ENCODE peak calls at places on chromosomes 7 and 10, in four cellular contexts. R is GM13977, U is upper lobe of left lung, Q is left lung. J is an unnamed sample.

GRCh38 chr7:134186801-134187200 is 59.7 kb downstream of the LRGUK start:
- DNase-seq in U (no peak), Q (no peak), R (no peak), J (no peak)

GRCh38 chr7:63067897-63068585 is 930.6 kb upstream of the ZNF722 start:
- DNase-seq in U (peak; percentile 80), Q (no peak), R (no peak), J (peak; percentile 67)

GRCh38 chr7:151168022-151168786 is 710 bp upstream of the GBX1 start:
- DNase-seq in Q (no peak), U (peak; percentile 93), R (peak; percentile 86), J (peak; percentile 72)

GRCh38 chr10:4670737-4671136 is 155.3 kb upstream of the AKR1E2 start:
- DNase-seq in U (no peak), R (no peak), Q (no peak), J (no peak)

GRCh38 chr7:116169060-116169459 is 41.3 kb upstream of the TES start:
- DNase-seq in Q (no peak), R (no peak), U (no peak), J (no peak)

GRCh38 chr10:3131098-3131497 is 41.5 kb downstream of the PITRM1 start:
- DNase-seq in Q (no peak), R (no peak), U (no peak), J (no peak)

GRCh38 chr10:91829268-91829667 is 31.0 kb downstream of the TNKS2 start:
- DNase-seq in Q (no peak), U (no peak), R (no peak), J (no peak)

GRCh38 chr10:65358565-65358964 is 1567.3 kb upstream of the LRRTM3 start:
- DNase-seq in Q (no peak), U (no peak), R (no peak), J (no peak)

GRCh38 chr10:45001382-45002148 is 842 bp downstream of the ZNF22 start:
- DNase-seq in R (peak; percentile 80), U (no peak), Q (peak; percentile 75), J (no peak)

GRCh38 chr10:89684604-89685003 is 16.8 kb upstream of the KIF20B start:
- DNase-seq in R (no peak), U (no peak), Q (no peak), J (no peak)

GRCh38 chr10:116594525-116595035 is 3.8 kb downstream of the PNLIPRP1 start:
- DNase-seq in Q (no peak), U (peak; percentile 37), R (no peak), J (no peak)

GRCh38 chr7:76234931-76235441 is 33.3 kb downstream of the SRRM3 start:
- DNase-seq in Q (peak; percentile 81), R (peak; percentile 93), U (peak; percentile 94), J (peak; percentile 89)

GRCh38 chr10:81848514-81848913 is 26.5 kb upstream of the NRG3 start:
- DNase-seq in R (no peak), Q (no peak), U (no peak), J (no peak)

GRCh38 chr7:37943905-37944736 is 23.7 kb downstream of the EPDR1 start:
- DNase-seq in Q (no peak), U (peak; percentile 6), R (peak; percentile 36), J (no peak)

GRCh38 chr7:113831509-113831908 is 87.3 kb downstream of the PPP1R3A start:
- DNase-seq in Q (no peak), U (no peak), R (no peak), J (no peak)

GRCh38 chr7:126495001-126495400 is 757.7 kb downstream of the GRM8 start:
- DNase-seq in U (no peak), R (no peak), Q (no peak), J (no peak)

GRCh38 chr10:43055991-43056567 is 20.8 kb upstream of the RET start:
- DNase-seq in U (no peak), Q (peak; percentile 19), R (no peak), J (no peak)

GRCh38 chr10:17026686-17027485 is 102.7 kb downstream of the CUBN start:
- DNase-seq in Q (no peak), U (no peak), R (peak; percentile 23), J (no peak)

GRCh38 chr7:55160539-55160938 is 141.7 kb downstream of the EGFR start:
- DNase-seq in Q (no peak), U (peak; percentile 75), R (no peak), J (no peak)

GRCh38 chr10:71663311-71663710 is 56.3 kb downstream of the C10orf105 start:
- DNase-seq in U (no peak), R (no peak), Q (no peak), J (no peak)

GRCh38 chr10:131961047-131961776 is 20.5 kb downstream of the BNIP3 start:
- DNase-seq in R (no peak), Q (no peak), U (peak; percentile 85), J (no peak)

GRCh38 chr10:48634198-48634983 is 29.5 kb upstream of the ARHGAP22 start:
- DNase-seq in R (no peak), U (no peak), Q (peak; percentile 77), J (no peak)

GRCh38 chr10:33196710-33197406 is 137.6 kb downstream of the NRP1 start:
- DNase-seq in U (no peak), Q (no peak), R (no peak), J (no peak)

GRCh38 chr7:70761711-70762328 is 370.1 kb upstream of the GALNT17 start:
- DNase-seq in U (no peak), R (peak; percentile 69), Q (no peak), J (no peak)

GRCh38 chr10:33040436-33040835 is 82.4 kb upstream of the ITGB1 start:
- DNase-seq in R (no peak), U (no peak), Q (no peak), J (no peak)

GRCh38 chr10:66151346-66151745 is 774.5 kb upstream of the LRRTM3 start:
- DNase-seq in R (no peak), U (no peak), Q (no peak), J (no peak)

GRCh38 chr7:129958643-129959479 is 6.1 kb upstream of the UBE2H start:
- DNase-seq in Q (peak; percentile 43), U (no peak), R (no peak), J (no peak)

GRCh38 chr10:101238732-101239105 is 9.5 kb upstream of the LBX1 start:
- DNase-seq in R (peak; percentile 76), U (peak; percentile 87), Q (no peak), J (no peak)

GRCh38 chr7:140923358-140924006 is 1.2 kb downstream of the BRAF start:
- DNase-seq in R (no peak), Q (no peak), U (no peak), J (no peak)

GRCh38 chr10:133272964-133273420 is 3.7 kb downstream of the ADAM8 start:
- DNase-seq in U (peak; percentile 84), R (no peak), Q (no peak), J (no peak)

GRCh38 chr7:123271231-123271630 is 71.5 kb upstream of the SLC13A1 start:
- DNase-seq in R (no peak), Q (no peak), U (no peak), J (no peak)

GRCh38 chr7:7772385-7772784 is 54.0 kb upstream of the RPA3 start:
- DNase-seq in U (no peak), Q (no peak), R (no peak), J (no peak)

GRCh38 chr10:96758423-96758822 is 38.1 kb upstream of the PIK3AP1 start:
- DNase-seq in U (no peak), R (peak; percentile 34), Q (no peak), J (no peak)

DNA sequence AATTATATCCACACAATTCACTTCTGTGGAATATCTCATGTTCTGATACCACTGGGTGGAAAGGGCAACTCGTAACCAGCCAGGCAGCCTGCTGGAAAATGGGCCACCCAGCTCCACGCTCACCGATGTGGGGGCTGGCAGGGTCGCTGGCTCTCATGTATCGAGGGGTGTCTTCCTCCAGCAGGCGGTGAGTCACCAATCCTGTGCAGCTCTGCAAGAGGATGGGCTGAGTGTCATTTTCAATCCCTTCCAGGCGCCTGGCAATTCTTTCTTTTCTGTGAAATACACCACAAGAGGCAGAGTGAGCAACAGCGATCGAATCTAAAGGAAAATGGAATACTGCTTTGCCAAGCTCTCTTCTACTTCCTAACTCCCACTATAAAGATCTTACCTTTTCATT is 80.1 kb downstream of the SVIL start:
- DNase-seq in U (peak; percentile 55), R (no peak), Q (no peak), J (no peak)
- TF ChIP-seq CTCF in U (no peak), R (no peak), Q (no peak), J (peak; percentile 60)

GRCh38 chr7:148328906-148329305 is 261.7 kb upstream of the C7orf33 start:
- DNase-seq in Q (no peak), R (no peak), U (no peak), J (no peak)
- TF ChIP-seq CTCF in Q (no peak), R (no peak), U (no peak), J (no peak)

GRCh38 chr7:31102973-31103850 is 51.1 kb downstream of the ADCYAP1R1 start:
- DNase-seq in Q (no peak), U (no peak), R (no peak), J (peak; percentile 51)
- TF ChIP-seq CTCF in Q (no peak), U (no peak), R (no peak), J (no peak)

GRCh38 chr7:20330176-20330796 is 414 bp upstream of the ITGB8 start:
- DNase-seq in R (peak; percentile 81), Q (peak; percentile 89), U (peak; percentile 90), J (peak; percentile 87)

GRCh38 chr7:20329389-20330175 is 1.1 kb upstream of the ITGB8 start:
- DNase-seq in R (peak; percentile 69), Q (peak; percentile 67), U (peak; percentile 82), J (peak; percentile 70)

GRCh38 chr7:20330797-20331230 is at the start of gene ITGB8:
- DNase-seq in R (peak; percentile 53), U (peak; percentile 90), Q (peak; percentile 48), J (no peak)

GRCh38 chr7:20331231-20331880 is 656 bp downstream of the ITGB8 start:
- DNase-seq in Q (peak; percentile 40), U (peak; percentile 92), R (peak; percentile 63), J (peak; percentile 77)

DNA sequence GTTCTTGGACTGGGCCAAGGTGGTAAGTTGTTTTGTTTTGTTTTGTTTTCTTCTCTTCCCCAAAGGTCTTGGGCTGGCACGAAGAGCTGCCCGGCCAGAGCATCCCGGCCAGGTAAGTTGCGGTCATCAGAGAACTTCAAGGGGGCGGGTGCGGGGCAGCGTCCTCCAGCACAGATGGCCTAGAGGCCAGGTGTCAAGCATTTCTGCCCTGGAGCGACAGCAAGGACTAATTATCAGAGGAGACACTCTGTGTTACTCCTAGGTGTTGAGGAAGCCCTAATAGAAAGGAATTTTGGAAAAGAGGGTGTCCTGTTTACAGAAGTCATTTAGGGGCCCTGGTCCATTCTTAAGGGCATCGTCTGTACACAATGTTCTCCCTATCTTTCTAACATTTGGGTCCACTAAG is 1.2 kb downstream of the ITGB8 start:
- DNase-seq in R (no peak), Q (no peak), U (no peak), J (no peak)
- TF ChIP-seq CTCF in R (no peak), Q (no peak), U (no peak), J (no peak)

J was measured in type B pancreatic cell.